ENCODE peak calls at places on chromosomes 11 and 22, in five cellular contexts. Z is stimulated activated CD8-positive, alpha-beta memory T cell treated with anti-CD3 and anti-CD28 coated beads, Interleukin-4, amount 100 ng/mL, for 24 hours; F is AG09319; W is HFF-Myc; Q is activated CD4-positive, alpha-beta T cell treated with anti-CD3 and anti-CD28 coated beads, Interleukin-2, amount 50 U/mL, for 1 hour. H is an unnamed sample.

GRCh38 chr11:76670475-76671235 is at the start of gene LRRC32:
- DNase-seq in Q (no peak), Z (no peak), F (no peak), W (no peak), H (no peak)

GRCh38 chr11:121909571-121909970 is 206.4 kb downstream of the BLID start:
- DNase-seq in F (no peak), W (no peak), Q (no peak), Z (no peak), H (no peak)

GRCh38 chr11:33735426-33736147 is 636 bp downstream of the CD59 start:
- DNase-seq in F (no peak), W (no peak), Z (peak; percentile 19), Q (peak; percentile 42), H (peak; percentile 45)

GRCh38 chr11:117822031-117822521 is 2.5 kb downstream of the FXYD2 start:
- DNase-seq in F (no peak), Z (peak; percentile 48), W (no peak), Q (peak; percentile 53), H (no peak)

GRCh38 chr11:25775608-25776007 is 556.3 kb upstream of the ANO3 start:
- DNase-seq in Q (no peak), W (no peak), Z (no peak), F (no peak), H (no peak)

GRCh38 chr11:126892781-126893180 is 107.8 kb downstream of the KIRREL3 start:
- DNase-seq in Q (no peak), W (no peak), Z (no peak), F (no peak), H (no peak)

GRCh38 chr22:49294656-49295464 is 532.8 kb downstream of the BRD1 start:
- DNase-seq in Q (no peak), Z (no peak), W (no peak), F (no peak), H (no peak)

GRCh38 chr22:17868771-17869170 is 94.5 kb upstream of the BID start:
- DNase-seq in Z (no peak), W (no peak), Q (no peak), F (no peak), H (no peak)

GRCh38 chr11:100739636-100740035 is 52.5 kb downstream of the ARHGAP42 start:
- DNase-seq in Z (no peak), Q (no peak), F (peak; percentile 60), W (no peak), H (peak; percentile 99)